ENCODE peak calls at places on chromosomes 13 and 19, in nine cellular contexts. L, V, D, O, F, Q, X, R and T are unnamed samples.

GRCh38 chr19:58397533-58398037 is 2.1 kb downstream of the RNF225 start:
- DNase-seq in V (no peak), X (no peak), R (no peak), D (peak), F (no peak), L (no peak), Q (no peak), O (no peak), T (no peak)

GRCh38 chr19:3114811-3115210 is 20.6 kb downstream of the GNA11 start:
- DNase-seq in F (no peak), V (no peak), D (no peak), X (no peak), O (no peak), Q (no peak), R (no peak), L (no peak), T (no peak)

GRCh38 chr13:32205426-32206096 is 109.6 kb downstream of the ZAR1L start:
- DNase-seq in V (peak), L (no peak), Q (no peak), X (no peak), F (no peak), R (peak), D (no peak), O (no peak), T (peak)

GRCh38 chr19:49929121-49929610 is at the start of the genes ATF5 and NUP62:
- DNase-seq in R (no peak), D (peak), Q (peak), F (peak), O (peak), X (peak), L (peak), V (peak), T (peak)

GRCh38 chr13:32902898-32903297 is 113.3 kb upstream of the KL start:
- DNase-seq in Q (no peak), O (no peak), D (peak), V (no peak), X (no peak), R (no peak), L (no peak), F (no peak), T (peak)

GRCh38 chr19:41351339-41352245 is 2.1 kb downstream of the TGFB1 start:
- DNase-seq in D (peak), X (no peak), Q (peak), R (no peak), L (peak), V (peak), F (peak), O (peak), T (peak)

GRCh38 chr13:23979361-23980159 is 82.3 kb upstream of the C1QTNF9B start:
- DNase-seq in O (no peak), V (peak), D (peak), F (peak), X (peak), R (peak), L (peak), Q (no peak), T (peak)

GRCh38 chr19:30170081-30170480 is 202.1 kb upstream of the ZNF536 start:
- DNase-seq in X (no peak), Q (no peak), F (no peak), L (no peak), R (no peak), D (no peak), V (no peak), O (no peak), T (no peak)

GRCh38 chr19:17555929-17556813 is 722 bp downstream of the COLGALT1 start:
- DNase-seq in F (peak), O (peak), Q (no peak), X (peak), D (peak), V (peak), L (peak), R (no peak), T (peak)

GRCh38 chr19:801861-802496 is 4.7 kb downstream of the PTBP1 start:
- DNase-seq in F (no peak), O (no peak), L (peak), R (no peak), Q (no peak), X (no peak), D (no peak), V (peak), T (peak)

GRCh38 chr19:53871448-53871847 is 3.8 kb downstream of the MYADM start:
- DNase-seq in V (no peak), R (no peak), O (no peak), L (no peak), Q (no peak), F (no peak), X (no peak), D (no peak), T (no peak)

GRCh38 chr19:2235396-2236284 is 489 bp downstream of the PLEKHJ1 start:
- DNase-seq in V (no peak), L (peak), D (no peak), O (peak), Q (no peak), F (peak), X (no peak), R (no peak), T (no peak)

GRCh38 chr19:1250374-1251232 is 2.2 kb downstream of the MIDN start:
- DNase-seq in L (peak), O (peak), X (peak), D (peak), R (no peak), F (no peak), V (peak), Q (no peak), T (peak)

GRCh38 chr13:34750078-34750703 is 191.9 kb upstream of the NBEA start:
- DNase-seq in F (no peak), X (peak), D (no peak), O (no peak), L (no peak), R (no peak), V (peak), Q (no peak), T (no peak)

GRCh38 chr13:98990701-98991100 is 12.8 kb upstream of the DOCK9 start:
- DNase-seq in F (peak), D (no peak), R (no peak), L (no peak), X (no peak), Q (no peak), O (no peak), V (no peak), T (no peak)

GRCh38 chr13:24356270-24356669 is 46.9 kb downstream of the C1QTNF9 start:
- DNase-seq in V (no peak), X (no peak), Q (no peak), O (no peak), R (no peak), D (no peak), F (no peak), L (no peak), T (no peak)

GRCh38 chr13:23656637-23657036 is 86.4 kb downstream of the TNFRSF19 start:
- DNase-seq in X (no peak), Q (no peak), D (peak), F (peak), L (peak), R (peak), O (no peak), V (peak), T (peak)

GRCh38 chr19:56066152-56067023 is 54.7 kb downstream of the ZNF787 start:
- DNase-seq in X (peak), L (peak), F (peak), D (peak), Q (peak), O (peak), V (peak), R (peak), T (no peak)

GRCh38 chr19:10625003-10625761 is at the start of gene SLC44A2:
- DNase-seq in V (peak), Q (no peak), X (peak), L (peak), R (no peak), F (peak), D (peak), O (no peak), T (peak)

GRCh38 chr19:40304306-40304705 is 19.2 kb upstream of the AKT2 start:
- DNase-seq in V (no peak), F (no peak), X (no peak), L (no peak), O (no peak), R (no peak), Q (no peak), D (no peak), T (no peak)

GRCh38 chr19:32197896-32198882 is 147.2 kb upstream of the ZNF507 start:
- DNase-seq in D (no peak), O (no peak), V (no peak), F (no peak), R (no peak), L (no peak), X (no peak), Q (no peak), T (no peak)

GRCh38 chr19:19399733-19400438 is 5.6 kb upstream of the GATAD2A start:
- DNase-seq in D (peak), O (no peak), R (no peak), L (peak), X (no peak), Q (no peak), F (no peak), V (peak), T (peak)

GRCh38 chr13:78940444-78940843 is 281.5 kb upstream of the OBI1 start:
- DNase-seq in R (no peak), V (no peak), F (no peak), X (no peak), D (no peak), O (no peak), Q (no peak), L (no peak), T (no peak)

GRCh38 chr13:95411641-95412040 is 110.4 kb upstream of the ABCC4 start:
- DNase-seq in V (no peak), X (no peak), D (peak), L (no peak), R (no peak), F (peak), Q (no peak), O (no peak), T (no peak)